ENCODE peak calls at places on chromosomes 5 and 9, in eight cellular contexts. N is ascending aorta, R is upper lobe of right lung, K is brain microvascular endothelial cell, O is astrocyte of the cerebellum, G is fibroblast of villous mesenchyme, P is AG09309, M is spleen. H is an unnamed sample.

GRCh38 chr5:138901716-138902115 is 26.6 kb upstream of the LRRTM2 start:
- DNase-seq in G (no peak), K (no peak), P (no peak), N (no peak), O (no peak), M (no peak), R (no peak), H (no peak)

GRCh38 chr9:69334310-69334709 is 9.3 kb downstream of the ENTREP1 start:
- DNase-seq in M (no peak), R (no peak), P (no peak), K (no peak), O (no peak), N (no peak), G (no peak), H (no peak)

GRCh38 chr9:4048441-4048840 is 251.4 kb downstream of the GLIS3 start:
- DNase-seq in G (peak), M (no peak), N (no peak), O (peak), K (peak), R (no peak), P (peak), H (no peak)

GRCh38 chr9:93673271-93673843 is 97.0 kb downstream of the PHF2 start:
- DNase-seq in G (no peak), O (no peak), N (peak), P (no peak), R (peak), K (no peak), M (peak), H (peak)

GRCh38 chr9:129822825-129823162 is 1.1 kb downstream of the TOR1A start:
- DNase-seq in G (peak), N (no peak), R (no peak), P (no peak), K (no peak), O (no peak), M (no peak), H (no peak)

GRCh38 chr5:138631204-138631928 is 56.2 kb upstream of the HSPA9 start:
- DNase-seq in P (no peak), R (no peak), K (no peak), O (no peak), N (no peak), G (no peak), M (no peak), H (no peak)

GRCh38 chr5:138180183-138180782 is 1.4 kb downstream of the KIF20A start:
- DNase-seq in O (peak), G (peak), M (no peak), P (peak), N (no peak), R (no peak), K (peak), H (no peak)

GRCh38 chr5:119255571-119256356 is 100.1 kb upstream of the TNFAIP8 start:
- DNase-seq in M (no peak), G (peak), K (no peak), R (no peak), P (no peak), O (no peak), N (no peak), H (no peak)

GRCh38 chr5:127585661-127586060 is 63.2 kb upstream of the CTXN3 start:
- DNase-seq in N (no peak), O (no peak), R (no peak), P (no peak), K (no peak), G (no peak), M (no peak), H (no peak)

GRCh38 chr5:175479125-175479881 is 943 bp downstream of the SFXN1 start:
- DNase-seq in G (no peak), N (no peak), M (no peak), P (no peak), O (no peak), K (no peak), R (no peak), H (no peak)

GRCh38 chr5:144332265-144332664 is 161.6 kb downstream of the KCTD16 start:
- DNase-seq in P (no peak), N (no peak), M (no peak), R (no peak), O (no peak), G (no peak), K (no peak), H (no peak)

GRCh38 chr5:141811287-141812155 is 66.7 kb downstream of the PCDH1 start:
- DNase-seq in R (no peak), G (no peak), P (no peak), N (no peak), M (peak), O (no peak), K (no peak), H (no peak)

GRCh38 chr9:1457460-1457859 is 407.3 kb downstream of the DMRT2 start:
- DNase-seq in K (no peak), N (no peak), R (no peak), M (no peak), O (no peak), P (no peak), G (no peak), H (no peak)

GRCh38 chr5:40716000-40716399 is 36.3 kb downstream of the PTGER4 start:
- DNase-seq in R (no peak), O (no peak), P (no peak), K (no peak), N (no peak), M (no peak), G (no peak), H (no peak)

GRCh38 chr5:132770476-132771159 is 6.4 kb downstream of the SEPTIN8 start:
- DNase-seq in O (no peak), K (no peak), N (no peak), M (peak), P (no peak), G (no peak), R (no peak), H (no peak)

GRCh38 chr9:100290714-100291113 is 62.0 kb downstream of the TEX10 start:
- DNase-seq in K (no peak), G (no peak), P (no peak), O (no peak), M (no peak), N (no peak), R (no peak), H (no peak)

GRCh38 chr5:173395257-173395932 is 67.2 kb upstream of the STC2 start:
- DNase-seq in G (peak), O (no peak), N (no peak), K (peak), M (no peak), P (peak), R (no peak), H (no peak)

GRCh38 chr9:5554254-5554653 is 43.9 kb downstream of the PDCD1LG2 start:
- DNase-seq in K (no peak), O (no peak), G (no peak), P (no peak), R (no peak), M (no peak), N (no peak), H (no peak)

GRCh38 chr5:55636711-55637110 is 75.4 kb downstream of the SLC38A9 start:
- DNase-seq in K (no peak), N (no peak), P (no peak), G (peak), O (no peak), R (no peak), M (no peak), H (no peak)

GRCh38 chr5:39256472-39256871 is 37.1 kb upstream of the FYB1 start:
- DNase-seq in K (peak), O (peak), R (no peak), P (peak), M (no peak), G (peak), N (no peak), H (no peak)

GRCh38 chr9:106962105-106962504 is 99.1 kb downstream of the ZNF462 start:
- DNase-seq in R (no peak), G (no peak), K (peak), P (no peak), N (no peak), M (no peak), O (no peak), H (no peak)

GRCh38 chr5:125140220-125140619 is 393.8 kb upstream of the ZNF608 start:
- DNase-seq in K (no peak), O (no peak), M (no peak), P (no peak), G (no peak), N (no peak), R (no peak), H (no peak)

GRCh38 chr5:139453683-139454567 is 8.6 kb downstream of the ECSCR start:
- DNase-seq in O (no peak), M (no peak), R (peak), G (no peak), P (no peak), N (no peak), K (no peak), H (no peak)

GRCh38 chr5:179342577-179342976 is 2.7 kb downstream of the ADAMTS2 start:
- DNase-seq in N (no peak), G (peak), O (no peak), K (peak), R (no peak), P (peak), M (peak), H (no peak)
- TF ChIP-seq CTCF in N (no peak), G (peak), O (no peak), K (peak), R (peak), P (peak), M (peak), H (no peak)

GRCh38 chr5:148826082-148826971 is at the start of gene ADRB2:
- DNase-seq in G (peak), R (peak), N (peak), K (peak), O (peak), M (peak), P (peak), H (peak)
- TF ChIP-seq CTCF in G (no peak), R (peak), N (no peak), K (peak), O (no peak), M (no peak), P (no peak), H (no peak)

DNA sequence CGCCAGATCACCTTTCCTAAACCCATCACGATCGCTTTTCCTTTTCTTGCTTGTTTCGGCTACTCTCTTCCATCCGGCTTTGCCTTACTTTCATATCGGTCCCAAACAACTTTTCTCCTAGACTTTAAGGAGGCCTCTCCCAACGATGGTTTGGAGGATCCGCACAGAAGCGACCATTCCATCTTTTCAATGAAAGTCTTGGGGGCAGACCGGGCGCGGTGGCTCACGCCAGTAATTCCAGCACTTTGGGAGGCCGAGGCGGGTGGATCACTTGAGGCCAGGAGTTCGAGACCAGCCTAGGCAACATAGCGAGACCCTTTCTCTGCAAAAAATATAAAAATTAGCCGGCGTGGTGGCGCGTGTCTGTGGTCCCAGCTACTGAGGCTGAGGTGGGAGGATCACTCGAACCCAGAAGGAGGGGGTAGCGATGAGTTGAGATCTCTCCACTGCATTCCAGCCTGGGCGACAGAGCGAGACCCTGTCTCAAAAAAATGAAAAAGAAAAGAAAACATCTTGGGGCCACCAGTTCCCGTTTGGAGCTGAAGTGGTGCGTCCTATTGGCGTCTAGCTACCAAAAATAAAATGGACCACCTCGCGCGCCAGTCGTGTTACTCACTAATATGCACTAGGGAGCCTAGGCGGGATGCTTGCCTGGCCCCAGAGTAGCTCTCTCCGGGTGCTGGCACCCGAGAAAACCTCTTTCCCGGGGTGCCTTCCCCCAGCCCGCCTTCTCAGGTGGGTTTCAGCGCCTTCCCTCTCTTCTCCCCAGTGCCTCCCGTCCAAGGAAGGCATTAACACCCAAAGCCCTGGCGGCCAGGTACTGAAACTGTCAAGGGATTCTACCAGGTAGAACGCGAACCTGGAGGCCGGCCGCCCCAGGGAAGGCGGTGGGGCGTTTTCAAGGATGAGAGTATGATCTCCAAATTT is 800 bp upstream of the AP3B1 start:
- DNase-seq in G (no peak), M (peak), N (no peak), R (peak), P (no peak), K (no peak), O (no peak), H (no peak)
- TF ChIP-seq CTCF in G (peak), M (peak), N (peak), R (peak), P (peak), K (peak), O (peak), H (peak)

GRCh38 chr9:38017149-38017884 is 51.7 kb downstream of the SHB start:
- DNase-seq in M (no peak), R (peak), N (no peak), O (peak), G (no peak), P (no peak), K (peak), H (no peak)
- TF ChIP-seq CTCF in M (peak), R (peak), N (peak), O (peak), G (no peak), P (peak), K (peak), H (peak)

GRCh38 chr5:93874080-93874479 is 132.7 kb upstream of the POU5F2 start:
- DNase-seq in N (no peak), O (peak), P (no peak), G (peak), K (no peak), M (no peak), R (no peak), H (no peak)

GRCh38 chr5:93874491-93874890 is 133.1 kb upstream of the POU5F2 start:
- DNase-seq in K (no peak), N (no peak), G (no peak), O (no peak), R (no peak), P (no peak), M (no peak), H (no peak)

GRCh38 chr5:93873211-93873736 is 131.9 kb upstream of the POU5F2 start:
- DNase-seq in G (no peak), O (no peak), K (no peak), N (no peak), P (no peak), R (no peak), M (no peak), H (no peak)

GRCh38 chr5:93870649-93871048 is 129.2 kb upstream of the POU5F2 start:
- DNase-seq in K (no peak), R (no peak), P (no peak), M (no peak), N (no peak), G (no peak), O (no peak), H (no peak)

DNA sequence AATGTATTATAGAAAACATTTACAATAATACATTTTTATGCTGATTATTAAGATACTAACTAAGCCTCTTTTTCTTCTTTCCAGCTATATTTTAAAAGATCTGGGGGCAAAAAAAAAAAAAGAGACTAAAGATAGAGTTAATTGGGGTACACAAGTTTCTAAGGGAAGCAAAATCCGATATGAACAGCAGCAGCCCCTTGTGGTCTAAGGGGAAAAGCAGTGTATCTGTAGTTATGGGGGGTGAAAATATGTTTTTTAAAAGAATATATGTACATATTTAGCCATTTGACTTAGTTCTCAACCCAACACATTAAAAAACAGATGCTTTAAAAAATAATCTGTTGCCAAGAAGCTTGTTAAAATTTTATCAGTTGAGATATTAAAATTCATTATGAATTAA is 134.3 kb upstream of the POU5F2 start:
- DNase-seq in R (no peak), O (no peak), M (no peak), G (no peak), K (no peak), P (no peak), N (no peak), H (no peak)
- TF ChIP-seq CTCF in R (no peak), O (peak), M (no peak), G (peak), K (peak), P (peak), N (no peak), H (peak)

H was measured in osteocyte.